ENCODE peak calls at places on chromosomes 2 and 18, in six cellular contexts. B, M, T, L, A and N are unnamed samples.

GRCh38 chr2:163779970-163780597 is 44.3 kb upstream of the FIGN start:
- DNase-seq in L (no peak), T (peak), A (no peak), M (no peak), B (no peak), N (no peak)

GRCh38 chr2:187994464-187995331 is 297.0 kb upstream of the GULP1 start:
- DNase-seq in M (peak), T (no peak), A (no peak), L (peak), B (no peak), N (peak)

GRCh38 chr2:177622516-177622915 is 229.9 kb downstream of the AGPS start:
- DNase-seq in M (no peak), L (peak), B (no peak), T (no peak), A (no peak), N (peak)

GRCh38 chr2:48315847-48316194 is 214.1 kb upstream of the STON1 start:
- DNase-seq in T (peak), M (peak), A (no peak), B (peak), L (peak), N (peak)

GRCh38 chr2:41768301-41768700 is 279.5 kb upstream of the PKDCC start:
- DNase-seq in A (no peak), L (no peak), M (no peak), B (no peak), T (no peak), N (no peak)

GRCh38 chr2:48479923-48480322 is 50.0 kb upstream of the STON1 start:
- DNase-seq in A (no peak), T (no peak), M (peak), B (no peak), L (peak), N (peak)

GRCh38 chr2:176261136-176261535 is 8.1 kb upstream of the MTX2 start:
- DNase-seq in B (no peak), A (no peak), T (no peak), M (no peak), L (no peak), N (no peak)

GRCh38 chr18:57542126-57542525 is 44.4 kb downstream of the FECH start:
- DNase-seq in M (no peak), L (no peak), A (peak), B (no peak), T (peak), N (no peak)

GRCh38 chr2:47528874-47529273 is 125.9 kb downstream of the MSH2 start:
- DNase-seq in T (no peak), L (no peak), B (no peak), A (no peak), M (no peak), N (no peak)

GRCh38 chr2:191299866-191300265 is 54.7 kb downstream of the MYO1B start:
- DNase-seq in B (no peak), L (no peak), T (no peak), A (no peak), M (no peak), N (no peak)

GRCh38 chr2:113025751-113026150 is 20.5 kb downstream of the IL36A start:
- DNase-seq in L (no peak), B (no peak), T (no peak), M (no peak), A (no peak), N (no peak)

GRCh38 chr2:215885621-215886020 is 127.7 kb downstream of the MREG start:
- DNase-seq in M (no peak), T (no peak), A (no peak), B (no peak), L (no peak), N (no peak)

GRCh38 chr2:120673571-120674061 is 62.1 kb upstream of the GLI2 start:
- DNase-seq in A (no peak), T (no peak), L (no peak), M (no peak), B (no peak), N (no peak)

GRCh38 chr2:30038419-30038818 is 108.4 kb upstream of the YPEL5 start:
- DNase-seq in B (no peak), L (no peak), A (no peak), T (peak), M (no peak), N (no peak)

GRCh38 chr2:46335404-46335965 is 38.3 kb downstream of the EPAS1 start:
- DNase-seq in A (peak), T (peak), L (peak), M (no peak), B (no peak), N (peak)